ENCODE peak calls at places on chromosome 17, in nine cellular contexts. C, A, H, B, K, E, Q, W and S are unnamed samples.

GRCh38 chr17:74859439-74860228 is at the start of gene GRIN2C:
- DNase-seq in H (no peak), W (no peak), E (no peak), A (no peak), Q (no peak), K (no peak), C (no peak), B (peak; percentile 79), S (no peak)

GRCh38 chr17:82053556-82054263 is 2.0 kb downstream of the GPS1 start:
- DNase-seq in Q (no peak), E (no peak), H (no peak), A (peak; percentile 13), C (no peak), K (no peak), B (no peak), W (no peak), S (no peak)

GRCh38 chr17:74431568-74432483 is at the start of gene GPRC5C:
- DNase-seq in Q (peak; percentile 76), E (peak; percentile 43), K (peak; percentile 93), H (no peak), C (peak; percentile 81), A (peak; percentile 95), W (no peak), B (peak; percentile 85), S (no peak)

GRCh38 chr17:55237268-55237667 is 27.5 kb upstream of the HLF start:
- DNase-seq in H (no peak), W (no peak), Q (no peak), B (peak; percentile 34), K (no peak), C (no peak), E (no peak), A (no peak), S (no peak)

GRCh38 chr17:39598047-39598481 is 9.7 kb downstream of the NEUROD2 start:
- DNase-seq in K (no peak), Q (no peak), E (no peak), C (no peak), B (peak; percentile 28), W (no peak), A (peak; percentile 45), H (no peak), S (no peak)

GRCh38 chr17:28901866-28902818 is 737 bp downstream of the DHRS13 start:
- DNase-seq in A (peak; percentile 42), W (no peak), Q (peak; percentile 31), C (peak; percentile 51), H (no peak), E (no peak), K (peak; percentile 40), B (peak; percentile 69), S (peak; percentile 46)

GRCh38 chr17:1709971-1710806 is at the start of gene TLCD2:
- DNase-seq in Q (peak; percentile 77), A (peak; percentile 73), E (no peak), K (peak; percentile 91), C (peak; percentile 46), B (peak; percentile 54), H (no peak), W (no peak), S (peak; percentile 77)

GRCh38 chr17:44004761-44005526 is 522 bp downstream of the NAGS start:
- DNase-seq in K (peak; percentile 78), E (no peak), A (peak; percentile 32), B (no peak), C (no peak), W (no peak), Q (no peak), H (no peak), S (no peak)

GRCh38 chr17:82495844-82496528 is 23.5 kb upstream of the FOXK2 start:
- DNase-seq in E (no peak), H (no peak), Q (no peak), A (no peak), K (no peak), C (no peak), W (no peak), B (no peak), S (no peak)

GRCh38 chr17:72597354-72598087 is 476.7 kb downstream of the SOX9 start:
- DNase-seq in W (no peak), E (no peak), C (no peak), B (no peak), K (no peak), A (no peak), Q (no peak), H (no peak), S (no peak)

GRCh38 chr17:16040710-16041251 is 41.2 kb downstream of the TTC19 start:
- DNase-seq in E (peak; percentile 34), K (no peak), W (no peak), A (peak; percentile 83), C (no peak), Q (peak; percentile 80), H (no peak), B (no peak), S (no peak)

GRCh38 chr17:66814026-66814425 is 20.9 kb upstream of the CACNG5 start:
- DNase-seq in W (no peak), C (no peak), A (no peak), H (no peak), B (no peak), Q (no peak), K (no peak), E (no peak), S (no peak)

GRCh38 chr17:15261063-15261817 is 3.9 kb downstream of the PMP22 start:
- DNase-seq in H (peak; percentile 76), K (peak; percentile 70), E (no peak), W (no peak), B (peak; percentile 48), Q (peak; percentile 70), C (peak; percentile 32), A (peak; percentile 55), S (peak; percentile 72)

GRCh38 chr17:412211-413015 is 59.8 kb upstream of the RPH3AL start:
- DNase-seq in H (peak; percentile 40), A (peak; percentile 53), B (peak; percentile 53), E (peak; percentile 18), Q (peak; percentile 78), K (no peak), W (no peak), C (no peak), S (no peak)

GRCh38 chr17:48486557-48486956 is 44.3 kb downstream of the HOXB1 start:
- DNase-seq in B (no peak), A (no peak), W (no peak), C (no peak), K (no peak), E (no peak), H (no peak), Q (peak; percentile 88), S (no peak)
- TF ChIP-seq CTCF in B (no peak), A (no peak), W (no peak), C (no peak), K (no peak), E (no peak), H (no peak), Q (peak; percentile 19), S (no peak)

GRCh38 chr17:30970757-30971567 is at the start of gene RNF135:
- DNase-seq in H (peak; percentile 67), K (peak; percentile 92), E (peak; percentile 78), W (peak; percentile 90), C (peak; percentile 66), Q (peak; percentile 91), A (peak; percentile 81), B (peak; percentile 91), S (peak; percentile 61)

GRCh38 chr17:30964878-30965277 is 6.0 kb upstream of the RNF135 start:
- DNase-seq in W (no peak), C (no peak), H (no peak), K (no peak), E (no peak), B (no peak), Q (peak; percentile 16), A (no peak), S (no peak)

GRCh38 chr17:30975042-30975820 is 4.4 kb downstream of the RNF135 start:
- DNase-seq in H (no peak), W (peak; percentile 48), Q (no peak), E (no peak), C (no peak), B (no peak), K (no peak), A (no peak), S (no peak)

DNA sequence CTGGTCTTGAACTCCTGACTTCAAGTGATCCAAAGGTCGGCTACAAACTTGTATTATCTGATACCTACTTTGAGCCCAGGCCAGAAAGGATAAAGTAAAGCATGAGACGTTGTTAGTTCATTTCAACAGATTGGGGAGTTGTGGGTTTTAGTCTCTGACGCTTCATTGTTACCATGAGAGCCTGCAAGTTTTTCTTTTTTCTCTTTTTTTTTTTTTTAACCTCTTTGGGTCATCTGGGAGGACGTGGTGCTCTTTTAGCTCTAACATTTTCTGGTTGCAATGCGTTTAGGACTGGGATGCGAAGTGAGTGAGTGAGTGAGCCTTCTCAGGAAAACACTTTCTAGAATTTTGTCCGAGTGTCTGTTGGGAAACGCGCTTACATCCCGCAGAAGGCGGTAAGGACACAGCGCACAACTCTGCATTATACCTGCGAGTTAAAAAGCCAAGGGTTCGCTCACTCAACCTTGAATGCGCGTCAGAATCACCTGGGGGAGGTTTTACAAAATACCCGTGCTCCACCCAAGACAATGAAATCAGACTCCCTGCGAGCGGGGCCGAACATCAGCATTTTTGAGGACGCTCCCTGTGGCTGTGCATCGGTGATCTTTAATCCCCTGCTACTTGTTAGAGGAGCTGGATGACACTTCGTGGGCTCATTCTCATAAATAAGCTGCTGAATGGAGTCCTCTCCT is 704 bp upstream of the RNF135 start:
- DNase-seq in Q (peak; percentile 11), B (peak; percentile 60), C (no peak), W (no peak), H (no peak), K (no peak), E (no peak), A (peak; percentile 29), S (no peak)
- TF ChIP-seq CTCF in Q (no peak), B (no peak), C (no peak), W (no peak), H (no peak), K (no peak), E (no peak), A (no peak), S (no peak)

GRCh38 chr17:68020451-68020779 is 15.1 kb upstream of the KPNA2 start:
- DNase-seq in Q (no peak), K (no peak), H (no peak), B (no peak), W (no peak), A (no peak), C (no peak), E (no peak), S (no peak)
- TF ChIP-seq CTCF in Q (no peak), K (no peak), H (no peak), B (no peak), W (no peak), A (no peak), C (no peak), E (no peak), S (no peak)

DNA sequence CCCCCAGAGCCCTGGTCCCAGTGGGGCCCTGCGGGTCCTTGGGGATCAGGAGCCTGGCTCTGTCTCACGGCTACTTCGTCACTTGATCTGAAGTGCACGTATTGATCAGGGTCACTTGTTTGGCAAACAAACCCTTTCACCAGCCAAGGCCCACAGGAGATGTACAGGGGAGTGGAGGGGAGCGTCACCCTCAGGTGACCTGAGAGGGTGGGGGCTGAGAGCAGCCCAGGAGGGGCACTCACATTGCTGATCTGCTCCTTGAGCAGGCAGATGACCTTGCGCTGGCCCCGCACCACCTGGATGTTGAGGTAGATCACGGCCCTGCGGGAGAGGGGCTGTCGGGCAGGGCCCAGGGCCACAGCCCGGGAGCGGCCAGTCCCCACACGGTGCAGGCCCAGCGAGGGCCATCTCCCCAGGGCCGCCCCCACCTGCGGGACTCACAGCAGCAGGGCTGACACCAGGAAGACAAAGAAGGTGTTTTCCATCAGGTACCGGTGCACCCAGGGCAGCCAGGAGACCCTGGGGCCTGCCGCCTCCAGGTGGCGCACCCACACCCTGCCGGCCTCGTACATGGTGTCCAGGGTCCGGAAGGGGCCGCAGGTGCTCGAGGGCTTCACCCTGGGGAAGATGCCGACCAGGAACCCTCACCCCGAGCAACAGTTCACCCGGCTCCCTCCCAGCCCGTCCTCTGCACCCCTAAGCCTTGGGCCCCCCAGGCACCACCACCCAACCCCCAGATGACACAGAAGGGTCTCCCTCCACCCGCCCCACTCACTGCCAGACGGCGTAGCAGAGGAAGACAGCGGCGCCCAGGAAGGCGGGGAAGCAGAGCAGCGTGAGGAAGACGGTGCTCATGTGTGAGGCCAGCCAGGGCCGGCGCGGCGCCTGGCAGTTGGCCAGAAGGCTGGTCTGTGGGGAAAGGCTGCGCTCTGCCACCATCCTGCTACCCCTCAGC is 11.3 kb downstream of the TMC6 start:
- DNase-seq in C (peak; percentile 64), B (peak; percentile 22), H (peak; percentile 76), Q (no peak), K (peak; percentile 73), W (no peak), A (peak; percentile 59), E (no peak), S (no peak)
- TF ChIP-seq CTCF in C (peak; percentile 78), B (peak; percentile 40), H (no peak), Q (peak; percentile 24), K (peak; percentile 30), W (peak; percentile 23), A (peak; percentile 61), E (peak; percentile 24), S (no peak)